ENCODE peak calls at places on chromosomes 7 and 10, in four cellular contexts. K, X, T and W are unnamed samples. For H3K9me1, the result is how much of the 10 kb centered on the place peaks cover.

GRCh38 chr7:31407277-31407676 is 66.8 kb upstream of the NEUROD6 start:
- DNase-seq in X (no peak), T (no peak), K (no peak), W (no peak)

GRCh38 chr7:139913555-139914135 is 84.6 kb downstream of the TBXAS1 start:
- DNase-seq in X (no peak), K (no peak), T (no peak), W (no peak)

GRCh38 chr7:8325067-8325466 is 63.1 kb upstream of the ICA1 start:
- DNase-seq in K (no peak), T (no peak), X (no peak), W (no peak)

GRCh38 chr7:147681530-147681929 is 909.0 kb upstream of the C7orf33 start:
- DNase-seq in T (no peak), K (no peak), X (no peak), W (no peak)

GRCh38 chr10:43234471-43235041 is 32.3 kb downstream of the RASGEF1A start:
- DNase-seq in X (no peak), T (no peak), K (no peak), W (no peak)

GRCh38 chr10:36281871-36282331 is 639.8 kb upstream of the FZD8 start:
- DNase-seq in X (no peak), K (no peak), T (peak), W (no peak)

GRCh38 chr7:117731455-117731854 is 141.8 kb downstream of the CTTNBP2 start:
- DNase-seq in K (peak), X (no peak), T (peak), W (no peak)

GRCh38 chr10:71587941-71588573 is 131.5 kb downstream of the C10orf105 start:
- DNase-seq in K (no peak), X (no peak), T (no peak), W (no peak)

GRCh38 chr10:23171232-23171876 is 20.8 kb upstream of the PTF1A start:
- DNase-seq in K (peak), T (peak), X (no peak), W (peak)

GRCh38 chr10:23065549-23065948 is 29.8 kb upstream of the MSRB2 start:
- DNase-seq in X (no peak), K (no peak), T (peak), W (peak)

GRCh38 chr10:43735907-43736306 is 87.2 kb upstream of the ZNF32 start:
- DNase-seq in K (no peak), X (no peak), T (peak), W (no peak)

GRCh38 chr10:17146888-17147287 is 17.3 kb upstream of the CUBN start:
- DNase-seq in X (no peak), K (no peak), T (peak), W (no peak)

GRCh38 chr10:60376953-60377352 is 12.7 kb downstream of the ANK3 start:
- DNase-seq in T (no peak), K (no peak), X (no peak), W (no peak)

GRCh38 chr10:5546891-5547683 is 22.3 kb downstream of the CALML3 start:
- DNase-seq in K (no peak), X (no peak), T (peak), W (peak)

GRCh38 chr10:34698979-34699378 is 116.1 kb downstream of the PARD3 start:
- DNase-seq in X (peak), T (peak), K (no peak), W (peak)

GRCh38 chr10:114548662-114549061 is 109.4 kb downstream of the ABLIM1 start:
- DNase-seq in K (peak), X (no peak), T (peak), W (peak)

GRCh38 chr10:80455461-80456345 is 1.6 kb downstream of the TSPAN14 start:
- DNase-seq in K (no peak), X (no peak), T (no peak), W (peak)
- H3K9me1 ChIP-seq in K (under half), X (under half), T (under half), W (under half)

DNA sequence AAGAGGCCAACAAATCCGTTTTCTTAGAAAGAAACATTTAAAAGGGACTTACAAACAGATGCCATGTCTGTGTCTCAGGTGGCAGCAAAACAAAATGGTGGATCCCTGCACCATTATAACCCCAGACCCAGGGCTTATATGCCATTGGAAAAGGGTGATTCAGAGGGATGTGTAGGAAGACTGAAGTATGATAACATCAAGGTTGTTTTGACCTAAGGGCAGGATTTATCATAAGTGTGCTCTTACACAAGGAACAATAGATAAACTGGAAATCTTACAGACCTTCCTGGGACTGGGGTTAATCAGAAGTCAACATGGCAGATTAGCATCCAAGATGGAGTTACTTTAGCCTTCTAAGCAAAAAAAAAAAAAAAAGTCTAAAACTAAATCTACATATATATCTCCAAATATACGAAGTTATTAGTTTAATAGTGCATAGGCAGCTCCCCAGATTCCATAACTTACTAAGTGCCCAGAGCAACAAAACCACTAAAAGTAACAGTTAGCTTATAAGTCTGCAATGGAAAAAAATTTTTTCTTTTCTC is 34.3 kb upstream of the WNT16 start:
- DNase-seq in K (no peak), X (no peak), T (no peak), W (no peak)
- H3K9me1 ChIP-seq in K (under half), X (under half), T (under half), W (under half)

GRCh38 chr7:98251844-98252639 is at the start of gene TECPR1:
- DNase-seq in X (peak), T (peak), K (peak), W (peak)
- H3K9me1 ChIP-seq in X (under half), T (under half), K (under half), W (under half)

GRCh38 chr10:123557366-123558108 is 108.6 kb upstream of the GPR26 start:
- DNase-seq in T (no peak), K (no peak), X (no peak), W (no peak)
- H3K9me1 ChIP-seq in T (under half), K (under half), X (under half), W (under half)

DNA sequence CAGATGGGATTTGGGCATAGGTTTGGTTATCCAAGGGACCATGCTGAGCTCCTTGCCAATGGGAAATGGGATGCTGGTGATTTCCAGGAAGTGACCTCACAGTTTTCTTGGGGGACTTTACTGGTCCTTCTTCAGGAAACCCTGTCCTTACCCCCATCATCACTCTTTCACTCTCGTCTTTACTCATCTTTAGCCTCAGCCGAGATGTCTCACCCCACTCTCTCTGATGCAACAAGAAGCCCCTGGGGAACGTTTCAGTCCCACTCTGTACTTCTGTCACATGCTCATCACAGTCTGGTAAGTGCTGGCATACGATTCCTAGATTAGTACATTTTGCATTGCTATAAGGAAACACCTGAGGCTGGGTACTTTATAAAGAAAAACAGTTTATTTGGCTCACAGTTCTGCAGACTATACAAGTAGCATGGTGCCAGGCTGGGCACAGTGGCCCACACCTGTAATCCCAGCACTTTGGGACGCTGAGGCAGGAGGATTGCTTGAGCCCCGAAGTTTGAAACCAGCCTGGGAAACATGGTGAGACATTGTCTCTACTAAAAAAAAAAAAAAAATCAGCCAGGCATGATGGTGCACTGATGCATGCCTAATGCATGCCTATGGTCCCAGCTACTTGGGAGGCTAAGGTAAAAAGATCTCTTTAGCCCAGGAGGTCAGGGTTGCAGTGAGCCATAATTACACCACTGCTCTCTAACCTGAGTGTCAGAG is 63.5 kb upstream of the VKORC1L1 start:
- DNase-seq in T (no peak), K (no peak), X (no peak), W (no peak)
- H3K9me1 ChIP-seq in T (under half), K (under half), X (under half), W (under half)

GRCh38 chr7:96968981-96969380 is 36.4 kb upstream of the DLX6 start:
- DNase-seq in X (no peak), K (no peak), T (no peak), W (no peak)

GRCh38 chr7:96976106-96976505 is 29.2 kb upstream of the DLX6 start:
- DNase-seq in T (no peak), X (no peak), K (no peak), W (no peak)

GRCh38 chr7:96973986-96974385 is 31.4 kb upstream of the DLX6 start:
- DNase-seq in X (no peak), K (no peak), T (peak), W (no peak)

GRCh38 chr7:96970739-96971138 is 34.6 kb upstream of the DLX6 start:
- DNase-seq in X (no peak), K (no peak), T (no peak), W (no peak)
- H3K9me1 ChIP-seq in X (under half), K (under half), T (under half), W (under half)

GRCh38 chr7:128985660-128986059 is 47.9 kb downstream of the IRF5 start:
- DNase-seq in T (no peak), K (no peak), X (no peak), W (no peak)

GRCh38 chr7:128989961-128990360 is 52.2 kb downstream of the IRF5 start:
- DNase-seq in T (peak), X (no peak), K (no peak), W (no peak)

GRCh38 chr7:128993419-128993818 is 55.7 kb downstream of the IRF5 start:
- DNase-seq in X (no peak), K (no peak), T (no peak), W (no peak)

DNA sequence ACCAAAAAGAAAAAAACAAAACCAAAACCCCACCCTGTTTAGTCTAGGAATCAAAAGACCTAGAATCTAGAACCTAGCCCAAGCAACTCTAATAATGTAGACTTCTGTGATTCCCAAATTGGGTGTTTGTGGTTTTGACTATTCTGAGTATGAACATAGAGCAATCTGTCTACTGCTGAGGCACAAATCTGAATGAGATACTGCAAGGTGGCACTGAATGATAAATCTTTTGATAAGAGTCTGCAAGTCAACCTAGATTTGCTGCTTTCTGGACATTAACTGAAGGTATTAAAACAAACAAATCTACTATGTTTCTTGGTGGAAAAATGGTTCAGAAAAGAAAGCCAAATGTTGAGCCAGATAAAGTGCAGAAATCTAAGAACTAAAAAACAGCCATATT is 50.6 kb downstream of the IRF5 start:
- DNase-seq in K (no peak), T (no peak), X (no peak), W (no peak)
- H3K9me1 ChIP-seq in K (under half), T (under half), X (under half), W (under half)

DNA sequence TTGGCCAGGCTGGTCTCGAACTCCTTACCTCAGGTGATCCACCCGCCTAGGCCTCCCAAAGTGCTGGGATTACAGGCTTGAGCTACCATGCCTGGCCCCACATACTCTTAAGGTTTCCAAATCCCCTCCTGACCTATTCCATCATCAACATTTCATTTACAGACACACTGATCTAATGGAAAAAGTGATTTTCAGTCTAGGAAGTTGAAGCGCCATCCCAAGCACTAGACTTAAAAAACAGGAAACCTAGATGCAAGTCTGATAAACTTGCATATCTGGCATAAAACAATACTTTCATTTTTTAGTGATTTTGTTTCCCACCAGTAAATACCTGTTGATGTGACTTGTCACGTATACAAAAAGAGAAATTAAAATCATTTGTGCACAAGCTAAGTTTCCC is 44.0 kb downstream of the DNMBP start:
- DNase-seq in T (no peak), X (no peak), K (no peak), W (peak)
- H3K9me1 ChIP-seq in T (under half), X (under half), K (under half), W (under half)

GRCh38 chr7:155738652-155739537 is 73.4 kb downstream of the SHH start:
- DNase-seq in T (peak), K (no peak), X (no peak), W (peak)

GRCh38 chr7:155739538-155740140 is 72.6 kb downstream of the SHH start:
- DNase-seq in T (no peak), X (no peak), K (no peak), W (no peak)

GRCh38 chr7:155743197-155743596 is 69.1 kb downstream of the SHH start:
- DNase-seq in X (no peak), K (no peak), T (no peak), W (no peak)

GRCh38 chr7:155741805-155742204 is 70.5 kb downstream of the SHH start:
- DNase-seq in K (no peak), X (no peak), T (no peak), W (no peak)

DNA sequence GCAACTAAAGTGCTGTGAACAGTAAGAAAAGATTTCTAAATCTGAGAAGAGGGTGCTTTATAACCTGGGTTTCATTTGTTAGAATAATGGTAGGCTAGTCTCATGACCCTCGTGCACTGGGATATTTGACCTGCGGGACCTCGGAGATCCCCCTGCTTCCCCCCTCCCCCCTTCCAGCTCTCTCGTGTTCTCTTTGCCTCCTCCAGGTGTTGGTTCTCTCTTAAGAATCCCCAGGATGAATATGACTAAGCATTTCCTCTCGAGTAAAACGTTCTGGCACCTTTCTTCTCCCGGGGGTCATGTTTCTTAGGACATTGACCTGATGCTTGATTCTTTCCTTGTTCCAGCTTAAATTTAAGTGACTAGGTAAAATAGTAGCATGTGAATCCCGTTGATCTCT is 71.2 kb downstream of the SHH start:
- DNase-seq in K (no peak), X (no peak), T (no peak), W (no peak)
- H3K9me1 ChIP-seq in K (under half), X (under half), T (under half), W (under half)